ENCODE peak calls at places on chromosomes 2 and 18, in five cellular contexts. W is activated B cell treated with CpG ODN at 0.5 μM for 24 hours; I is NCI-H1092 treated with DMSO at 0.1 percent for 48 hours; C is activated naive CD8-positive, alpha-beta T cell treated with anti-CD3 and anti-CD28 coated beads, Interleukin-2, amount 50 U/mL, for 24 hours; R is endothelial cell. U is an unnamed sample.

GRCh38 chr2:24359129-24359528 is 1.2 kb downstream of the ITSN2 start:
- DNase-seq in R (no peak), I (no peak), C (no peak), W (no peak), U (no peak)

GRCh38 chr2:119852214-119852613 is 92.5 kb downstream of the PTPN4 start:
- DNase-seq in I (no peak), W (no peak), C (no peak), R (no peak), U (no peak)

GRCh38 chr2:32591669-32592463 is 36.0 kb upstream of the TTC27 start:
- DNase-seq in C (no peak), R (no peak), W (no peak), I (no peak), U (no peak)

GRCh38 chr2:128594273-128594910 is 275.7 kb upstream of the HS6ST1 start:
- DNase-seq in I (no peak), C (no peak), R (no peak), W (no peak), U (no peak)

GRCh38 chr2:131035826-131036231 is 57.4 kb downstream of the FAM168B start:
- DNase-seq in W (no peak), R (no peak), I (no peak), C (no peak), U (no peak)

GRCh38 chr18:35050004-35050623 is 8.9 kb downstream of the MAPRE2 start:
- DNase-seq in W (no peak), I (no peak), R (no peak), C (no peak), U (no peak)

GRCh38 chr2:202671317-202672035 is 36.7 kb downstream of the FAM117B start:
- DNase-seq in I (no peak), R (no peak), W (no peak), C (no peak), U (no peak)

GRCh38 chr2:229273384-229274338 is 2.6 kb upstream of the PID1 start:
- DNase-seq in R (peak; percentile 55), I (peak; percentile 66), W (no peak), C (no peak), U (peak; percentile 77)

GRCh38 chr18:55406374-55407045 is 181.5 kb downstream of the TCF4 start:
- DNase-seq in I (peak; percentile 98), R (no peak), W (no peak), C (no peak), U (no peak)

GRCh38 chr2:218041302-218042165 is 27.5 kb upstream of the RUFY4 start:
- DNase-seq in I (no peak), W (no peak), R (no peak), C (no peak), U (no peak)

GRCh38 chr2:171723724-171724683 is 36.7 kb downstream of the DYNC1I2 start:
- DNase-seq in R (no peak), C (no peak), I (peak; percentile 91), W (no peak), U (peak; percentile 57)

GRCh38 chr18:5998166-5998881 is 103.0 kb upstream of the TMEM200C start:
- DNase-seq in C (no peak), I (no peak), W (no peak), R (no peak), U (no peak)

GRCh38 chr2:86335865-86336321 is 1.5 kb downstream of the REEP1 start:
- DNase-seq in I (no peak), W (no peak), R (no peak), C (no peak), U (no peak)

GRCh38 chr2:109214651-109215371 is 85.8 kb downstream of the SH3RF3 start:
- DNase-seq in I (no peak), R (no peak), W (no peak), C (peak; percentile 44), U (no peak)

GRCh38 chr18:73288813-73289212 is 421.0 kb upstream of the NETO1 start:
- DNase-seq in R (no peak), C (no peak), I (no peak), W (no peak), U (no peak)

GRCh38 chr18:15198116-15198389 is 450.1 kb downstream of the ANKRD30B start:
- DNase-seq in C (no peak), R (no peak), W (no peak), I (no peak), U (no peak)

GRCh38 chr2:85523906-85524566 is 14.9 kb upstream of the MAT2A start:
- DNase-seq in I (peak; percentile 30), C (no peak), R (no peak), W (no peak), U (no peak)

GRCh38 chr2:47744074-47744473 is 38.9 kb upstream of the MSH6 start:
- DNase-seq in C (no peak), I (no peak), W (no peak), R (no peak), U (no peak)

GRCh38 chr2:1314254-1314653 is 99.0 kb upstream of the TPO start:
- DNase-seq in R (no peak), I (no peak), W (no peak), C (no peak), U (no peak)

GRCh38 chr18:37532917-37533316 is 32.7 kb downstream of the CELF4 start:
- DNase-seq in C (no peak), I (no peak), R (no peak), W (no peak), U (no peak)

GRCh38 chr2:11373096-11373495 is 28.7 kb upstream of the ROCK2 start:
- DNase-seq in C (no peak), R (no peak), I (no peak), W (no peak), U (no peak)

GRCh38 chr18:62325806-62326645 is 916 bp downstream of the TNFRSF11A start:
- DNase-seq in W (peak; percentile 28), C (peak; percentile 21), I (peak; percentile 58), R (no peak), U (no peak)

GRCh38 chr2:60861736-60862135 is 19.6 kb upstream of the REL start:
- DNase-seq in I (no peak), C (no peak), W (no peak), R (no peak), U (no peak)

GRCh38 chr2:170123593-170123992 is 54.4 kb upstream of the MYO3B start:
- DNase-seq in R (no peak), I (no peak), W (no peak), C (no peak), U (peak; percentile 39)

GRCh38 chr2:120436885-120437603 is 91.1 kb downstream of the INHBB start:
- DNase-seq in I (peak; percentile 43), R (peak; percentile 46), C (peak; percentile 34), W (no peak), U (peak; percentile 12)

GRCh38 chr2:176089843-176090395 is 2.6 kb upstream of the HOXD13 start:
- DNase-seq in R (no peak), I (no peak), C (no peak), W (no peak), U (no peak)

GRCh38 chr2:204871246-204871953 is 326.1 kb downstream of the PARD3B start:
- DNase-seq in W (no peak), R (no peak), I (peak; percentile 25), C (no peak), U (peak; percentile 24)

GRCh38 chr2:210195066-210195852 is 24.1 kb upstream of the KANSL1L start:
- DNase-seq in C (no peak), R (no peak), W (no peak), I (peak; percentile 59), U (peak; percentile 22)

GRCh38 chr18:51193621-51194287 is 3.7 kb downstream of the MEX3C start:
- DNase-seq in W (no peak), R (no peak), C (no peak), I (no peak), U (no peak)

GRCh38 chr18:54848121-54848520 is 19.8 kb downstream of the RAB27B start:
- DNase-seq in C (no peak), W (no peak), R (no peak), I (no peak), U (no peak)

GRCh38 chr2:136246086-136246669 is 128.2 kb upstream of the CXCR4 start:
- DNase-seq in W (no peak), R (no peak), C (no peak), I (no peak), U (no peak)

GRCh38 chr2:80326214-80326613 is 21.7 kb upstream of the LRRTM1 start:
- DNase-seq in W (no peak), C (no peak), R (no peak), I (peak; percentile 12), U (peak; percentile 2)

GRCh38 chr2:190984595-190984994 is 29.4 kb downstream of the STAT1 start:
- DNase-seq in I (no peak), R (no peak), C (no peak), W (no peak), U (no peak)

GRCh38 chr2:111030271-111030891 is 90.3 kb upstream of the BCL2L11 start:
- DNase-seq in I (no peak), R (no peak), C (no peak), W (no peak), U (no peak)

GRCh38 chr18:23542471-23542870 is 39.2 kb downstream of the RMC1 start:
- DNase-seq in R (no peak), W (no peak), C (no peak), I (no peak), U (no peak)

GRCh38 chr2:170917957-170918356 is 11.1 kb upstream of the GORASP2 start:
- DNase-seq in R (no peak), I (no peak), W (no peak), C (no peak), U (no peak)

GRCh38 chr2:85648619-85649018 is 19.4 kb downstream of the SFTPB start:
- DNase-seq in I (no peak), R (peak; percentile 49), C (peak; percentile 10), W (no peak), U (no peak)